ENCODE peak calls at places on chromosomes 2 and 18, in eight cellular contexts. O is stimulated activated CD4-positive, alpha-beta T cell treated with anti-CD3 and anti-CD28 coated beads, TNF-alpha, amount 100 ng/mL, for 24 hours; M is posterior cingulate gyrus; X is breast epithelium; C is activated naive CD4-positive, alpha-beta T cell treated with anti-CD3 and anti-CD28 coated beads, Interleukin-2, amount 10 ng/mL, durations not matched to agents 7 days and 5 days; Q is OCI-LY7; Z is GM23248; A is effector memory CD8-positive, alpha-beta T cell. N is an unnamed sample.

GRCh38 chr2:38376346-38376682 is 759 bp downstream of the ATL2 start:
- DNase-seq in O (peak), M (peak), X (peak), C (no peak), Q (peak), Z (peak), A (peak), N (peak)

GRCh38 chr2:100969998-100970397 is 32.1 kb upstream of the RPL31 start:
- DNase-seq in O (no peak), M (no peak), X (no peak), C (no peak), Q (no peak), Z (no peak), A (no peak), N (no peak)

GRCh38 chr2:29951561-29951960 is 30.2 kb upstream of the ALK start:
- DNase-seq in O (no peak), M (no peak), X (no peak), C (no peak), Q (no peak), Z (no peak), A (no peak), N (no peak)

GRCh38 chr18:4058179-4058578 is 396.9 kb downstream of the DLGAP1 start:
- DNase-seq in O (no peak), M (no peak), X (no peak), C (no peak), Q (no peak), Z (no peak), A (no peak), N (no peak)

GRCh38 chr2:96114546-96114902 is 1.8 kb downstream of the ADRA2B start:
- DNase-seq in O (no peak), M (no peak), X (no peak), C (no peak), Q (no peak), Z (no peak), A (no peak), N (no peak)

GRCh38 chr18:31878358-31878757 is 64.6 kb downstream of the TRAPPC8 start:
- DNase-seq in O (no peak), M (no peak), X (no peak), C (no peak), Q (no peak), Z (no peak), A (no peak), N (no peak)

GRCh38 chr2:47007221-47007825 is 91.7 kb upstream of the MCFD2 start:
- DNase-seq in O (no peak), M (peak), X (no peak), C (no peak), Q (no peak), Z (no peak), A (no peak), N (no peak)

GRCh38 chr18:35158728-35159443 is 81.9 kb upstream of the ZNF397 start:
- DNase-seq in O (no peak), M (no peak), X (no peak), C (peak), Q (peak), Z (no peak), A (no peak), N (peak)

GRCh38 chr2:179893616-179894015 is 32.2 kb upstream of the ZNF385B start:
- DNase-seq in O (no peak), M (no peak), X (no peak), C (no peak), Q (no peak), Z (no peak), A (no peak), N (no peak)

GRCh38 chr2:240589850-240590525 is 3.5 kb downstream of the CAPN10 start:
- DNase-seq in O (no peak), M (no peak), X (no peak), C (no peak), Q (no peak), Z (no peak), A (no peak), N (no peak)

GRCh38 chr2:144377929-144378328 is 142.0 kb downstream of the ZEB2 start:
- DNase-seq in O (no peak), M (no peak), X (no peak), C (no peak), Q (no peak), Z (peak), A (no peak), N (no peak)

GRCh38 chr2:169714699-169715098 is 18.9 kb upstream of the KLHL23 start:
- DNase-seq in O (no peak), M (no peak), X (no peak), C (no peak), Q (no peak), Z (peak), A (no peak), N (no peak)

GRCh38 chr2:100407108-100407507 is 10.4 kb downstream of the CHST10 start:
- DNase-seq in O (no peak), M (peak), X (peak), C (no peak), Q (no peak), Z (no peak), A (no peak), N (no peak)

N was measured in GDM1.